ENCODE peak calls at places on chromosome 18, in six cellular contexts. R, J, X, U, Z and K are unnamed samples. For H3K4me1, the result is how much of the 10 kb centered on the place peaks cover.

GRCh38 chr18:47801817-47802216 is 128.6 kb downstream of the SMAD2 start:
- DNase-seq in R (no peak), J (no peak), X (no peak), U (no peak), Z (no peak), K (no peak)

GRCh38 chr18:28132084-28132483 is 44.8 kb downstream of the CDH2 start:
- DNase-seq in R (no peak), J (no peak), X (no peak), U (no peak), Z (no peak), K (no peak)

GRCh38 chr18:79507076-79507545 is 111.4 kb downstream of the NFATC1 start:
- DNase-seq in R (no peak), J (no peak), X (peak), U (peak), Z (peak), K (no peak)

GRCh38 chr18:55856191-55856590 is 268.2 kb upstream of the TCF4 start:
- DNase-seq in R (no peak), J (no peak), X (no peak), U (no peak), Z (no peak), K (no peak)

GRCh38 chr18:5894613-5895299 is 566 bp downstream of the TMEM200C start:
- DNase-seq in R (no peak), J (peak), X (no peak), U (peak), Z (no peak), K (no peak)

GRCh38 chr18:11996190-11996754 is 15.0 kb downstream of the IMPA2 start:
- DNase-seq in R (no peak), J (no peak), X (no peak), U (no peak), Z (peak), K (no peak)

GRCh38 chr18:79584491-79585394 is 94.9 kb upstream of the CTDP1 start:
- DNase-seq in R (no peak), J (no peak), X (no peak), U (no peak), Z (peak), K (no peak)

GRCh38 chr18:23723121-23723520 is 33.9 kb downstream of the LAMA3 start:
- DNase-seq in R (no peak), J (no peak), X (no peak), U (no peak), Z (no peak), K (no peak)

GRCh38 chr18:36249392-36249791 is 48.1 kb upstream of the FHOD3 start:
- DNase-seq in R (no peak), J (no peak), X (no peak), U (no peak), Z (no peak), K (no peak)

GRCh38 chr18:55650363-55650870 is 62.4 kb upstream of the TCF4 start:
- DNase-seq in R (no peak), J (no peak), X (no peak), U (no peak), Z (no peak), K (no peak)

GRCh38 chr18:6056171-6056932 is 161.0 kb upstream of the TMEM200C start:
- DNase-seq in R (no peak), J (peak), X (no peak), U (peak), Z (no peak), K (no peak)

GRCh38 chr18:76522104-76522503 is 27.1 kb upstream of the ZNF516 start:
- DNase-seq in R (no peak), J (peak), X (peak), U (no peak), Z (no peak), K (no peak)

GRCh38 chr18:34514957-34515356 is 195.1 kb upstream of the DTNA start:
- DNase-seq in R (no peak), J (no peak), X (no peak), U (no peak), Z (no peak), K (no peak)

GRCh38 chr18:40006553-40007073 is 1948.4 kb upstream of the PIK3C3 start:
- DNase-seq in R (no peak), J (peak), X (no peak), U (peak), Z (no peak), K (no peak)

GRCh38 chr18:24054130-24054529 is 39.6 kb downstream of the TTC39C start:
- DNase-seq in R (no peak), J (no peak), X (no peak), U (no peak), Z (no peak), K (no peak)

GRCh38 chr18:22057908-22058527 is 111.4 kb upstream of the GATA6 start:
- DNase-seq in R (no peak), J (no peak), X (no peak), U (no peak), Z (no peak), K (no peak)

GRCh38 chr18:62505669-62506494 is 16.9 kb upstream of the ZCCHC2 start:
- DNase-seq in R (no peak), J (no peak), X (no peak), U (no peak), Z (no peak), K (no peak)

GRCh38 chr18:56565596-56566355 is 72.6 kb downstream of the TXNL1 start:
- DNase-seq in R (no peak), J (no peak), X (peak), U (no peak), Z (no peak), K (no peak)

GRCh38 chr18:76348267-76349066 is 146.6 kb downstream of the ZNF516 start:
- DNase-seq in R (no peak), J (peak), X (no peak), U (no peak), Z (no peak), K (no peak)

GRCh38 chr18:38052879-38053590 is 487.4 kb upstream of the CELF4 start:
- DNase-seq in R (no peak), J (no peak), X (no peak), U (no peak), Z (no peak), K (no peak)

GRCh38 chr18:697771-698170 is 14.7 kb downstream of the ENOSF1 start:
- DNase-seq in R (no peak), J (no peak), X (no peak), U (no peak), Z (no peak), K (no peak)

GRCh38 chr18:49447810-49448745 is 12.4 kb downstream of the DYM start:
- DNase-seq in R (no peak), J (peak), X (no peak), U (peak), Z (no peak), K (no peak)

GRCh38 chr18:51537487-51537886 is 340.0 kb upstream of the MEX3C start:
- DNase-seq in R (no peak), J (peak), X (no peak), U (peak), Z (no peak), K (no peak)

GRCh38 chr18:79872423-79872822 is 74.7 kb downstream of the KCNG2 start:
- DNase-seq in R (no peak), J (peak), X (no peak), U (no peak), Z (no peak), K (no peak)

GRCh38 chr18:23927821-23928746 is 86.5 kb upstream of the TTC39C start:
- DNase-seq in R (no peak), J (no peak), X (no peak), U (no peak), Z (no peak), K (no peak)

GRCh38 chr18:12574494-12575185 is 83.3 kb downstream of the SPIRE1 start:
- DNase-seq in R (no peak), J (no peak), X (no peak), U (no peak), Z (no peak), K (no peak)

GRCh38 chr18:42931501-42931900 is 184.0 kb downstream of the RIT2 start:
- DNase-seq in R (no peak), J (no peak), X (no peak), U (no peak), Z (no peak), K (no peak)

GRCh38 chr18:39871976-39872375 is 2083.1 kb upstream of the PIK3C3 start:
- DNase-seq in R (no peak), J (no peak), X (no peak), U (no peak), Z (no peak), K (no peak)

GRCh38 chr18:23968638-23969037 is 45.9 kb upstream of the TTC39C start:
- DNase-seq in R (no peak), J (no peak), X (no peak), U (no peak), Z (no peak), K (no peak)

GRCh38 chr18:48928787-48929186 is 22.0 kb downstream of the SMAD7 start:
- DNase-seq in R (no peak), J (peak), X (no peak), U (no peak), Z (peak), K (peak)

DNA sequence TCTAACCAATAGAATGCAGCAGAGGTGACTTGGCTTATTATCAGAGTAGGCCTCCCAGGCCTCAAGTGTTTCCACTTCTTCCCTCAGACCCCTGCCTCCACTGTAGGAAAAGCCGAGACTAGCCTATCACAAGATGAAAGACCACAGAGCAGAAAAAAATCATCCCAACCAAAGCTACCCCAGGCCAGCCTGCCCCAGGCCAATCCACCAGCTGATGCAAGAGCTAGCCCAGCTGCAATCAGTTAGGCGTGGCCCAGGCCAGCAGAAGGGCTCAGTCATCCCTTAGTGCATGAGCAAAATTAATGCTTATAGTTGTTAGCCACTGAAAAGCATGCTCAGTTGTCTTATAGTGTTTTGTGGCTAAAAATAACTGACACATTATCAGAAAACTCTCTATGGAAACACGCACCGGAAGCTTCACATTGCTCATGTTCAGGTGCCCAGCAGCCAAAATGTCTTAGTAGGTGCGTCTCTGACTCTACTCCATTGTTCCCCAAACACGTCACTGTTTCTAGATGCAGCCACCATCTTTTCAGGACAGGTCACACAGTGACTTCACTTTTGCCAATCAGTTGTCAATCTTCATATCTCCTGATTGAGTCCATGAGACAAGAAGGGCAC is 463.9 kb downstream of the FBXO15 start:
- DNase-seq in R (no peak), J (no peak), X (no peak), U (no peak), Z (no peak), K (no peak)
- H3K4me1 ChIP-seq in R (under half), J (under half), X (under half), U (under half), Z (under half), K (under half)

DNA sequence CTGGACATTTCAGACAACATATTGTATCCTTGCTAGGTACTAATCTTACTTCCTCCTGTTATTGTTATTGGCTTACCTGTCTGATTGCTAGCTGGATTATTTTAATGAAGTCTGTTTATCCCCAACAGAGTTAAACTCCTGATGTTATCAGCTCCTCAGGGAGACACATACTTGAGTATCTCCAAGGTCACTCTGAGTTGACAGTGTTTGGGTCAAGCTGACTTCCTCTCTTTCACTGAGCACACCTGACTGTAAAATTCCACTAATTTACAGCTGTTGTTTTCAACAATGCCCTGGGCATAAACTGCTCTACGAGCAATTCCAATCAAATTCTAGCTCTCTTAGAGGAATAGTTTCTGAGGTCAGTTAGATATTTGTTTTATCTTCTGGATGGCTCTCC is 9.6 kb downstream of the HAUS1 start:
- DNase-seq in R (no peak), J (no peak), X (no peak), U (no peak), Z (no peak), K (no peak)
- H3K4me1 ChIP-seq in R (under half), J (under half), X (under half), U (under half), Z (under half), K (under half)

DNA sequence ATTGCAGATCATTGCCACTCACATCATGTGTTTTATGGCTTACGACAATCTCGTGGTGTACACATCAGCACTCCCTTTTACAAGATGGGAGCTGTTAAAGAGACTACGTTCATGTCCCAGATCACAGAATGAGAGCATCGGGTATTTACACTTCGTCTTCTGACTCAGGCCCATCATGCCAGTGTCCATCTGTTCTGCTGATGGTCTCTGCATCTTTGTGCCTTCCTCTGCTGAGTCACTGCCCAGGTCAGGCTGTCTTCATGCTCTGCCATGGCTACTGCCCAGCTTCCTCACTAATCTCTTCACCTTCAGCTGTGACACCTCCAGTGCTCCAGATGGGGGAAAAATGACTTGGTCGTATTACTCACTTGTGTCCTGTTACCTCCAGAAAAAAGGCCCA is 334.3 kb downstream of the SOCS6 start:
- DNase-seq in R (no peak), J (no peak), X (no peak), U (no peak), Z (no peak), K (no peak)
- H3K4me1 ChIP-seq in R (under half), J (under half), X (under half), U (under half), Z (under half), K (under half)

DNA sequence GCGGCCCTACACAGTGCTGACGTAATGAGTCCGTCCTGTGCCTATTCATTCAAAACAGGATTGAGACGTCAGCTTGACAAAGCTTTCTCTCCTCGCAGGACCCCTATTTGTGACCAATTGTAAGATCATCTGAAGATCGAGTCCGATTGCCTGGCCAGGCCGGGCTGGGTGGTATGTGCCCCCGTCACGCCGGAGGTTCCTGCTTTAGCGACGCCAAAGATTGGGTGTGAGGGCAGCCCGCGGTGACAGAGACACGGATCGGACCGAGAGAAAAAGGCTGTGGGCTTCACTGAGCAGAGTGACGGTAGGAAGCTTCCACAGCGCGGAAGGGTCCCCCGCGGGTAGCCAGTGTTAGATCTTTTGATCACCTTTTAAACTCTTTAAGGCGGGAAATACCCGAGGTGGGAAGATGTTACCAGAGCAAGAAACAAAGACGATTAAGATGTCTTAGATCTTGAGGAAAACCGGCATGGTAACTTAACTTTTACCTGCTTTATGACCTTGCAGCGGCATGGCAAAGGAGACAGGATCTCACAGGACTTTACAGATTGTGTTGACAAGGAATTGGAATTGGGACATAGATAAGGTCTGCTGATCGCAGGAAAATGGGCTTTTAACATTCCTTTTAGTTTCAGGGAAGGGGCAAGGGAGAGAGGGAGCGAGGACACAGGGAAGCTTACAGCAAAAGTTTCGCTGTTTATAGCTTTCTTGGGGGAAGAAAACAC is 220.0 kb downstream of the METTL4 start:
- DNase-seq in R (no peak), J (no peak), X (no peak), U (no peak), Z (no peak), K (no peak)
- H3K4me1 ChIP-seq in R (under half), J (under half), X (under half), U (under half), Z (under half), K (under half)

GRCh38 chr18:3440340-3440739 is 9.6 kb upstream of the TGIF1 start:
- DNase-seq in R (no peak), J (no peak), X (no peak), U (no peak), Z (no peak), K (no peak)

GRCh38 chr18:3429121-3429520 is 20.9 kb upstream of the TGIF1 start:
- DNase-seq in R (no peak), J (no peak), X (no peak), U (no peak), Z (no peak), K (no peak)

GRCh38 chr18:3434685-3435084 is 15.3 kb upstream of the TGIF1 start:
- DNase-seq in R (no peak), J (no peak), X (no peak), U (no peak), Z (no peak), K (no peak)
- H3K4me1 ChIP-seq in R (under half), J (under half), X (under half), U (under half), Z (under half), K (under half)

GRCh38 chr18:59631583-59632181 is 65.5 kb downstream of the CCBE1 start:
- DNase-seq in R (no peak), J (peak), X (no peak), U (peak), Z (no peak), K (no peak)

GRCh38 chr18:59634096-59634495 is 63.1 kb downstream of the CCBE1 start:
- DNase-seq in R (no peak), J (peak), X (no peak), U (no peak), Z (no peak), K (no peak)

GRCh38 chr18:59628995-59629394 is 68.2 kb downstream of the CCBE1 start:
- DNase-seq in R (no peak), J (no peak), X (no peak), U (no peak), Z (no peak), K (no peak)

GRCh38 chr18:59627414-59627813 is 69.8 kb downstream of the CCBE1 start:
- DNase-seq in R (no peak), J (no peak), X (no peak), U (no peak), Z (no peak), K (no peak)

GRCh38 chr18:59629894-59630293 is 67.3 kb downstream of the CCBE1 start:
- DNase-seq in R (no peak), J (no peak), X (peak), U (no peak), Z (no peak), K (no peak)
- H3K4me1 ChIP-seq in R (under half), J (under half), X (under half), U (under half), Z (under half), K (under half)

GRCh38 chr18:9614401-9615279 is at the start of gene PPP4R1:
- DNase-seq in R (peak), J (peak), X (peak), U (peak), Z (peak), K (peak)

GRCh38 chr18:9613550-9614400 is 584 bp downstream of the PPP4R1 start:
- DNase-seq in R (no peak), J (peak), X (peak), U (peak), Z (peak), K (no peak)

GRCh38 chr18:9615280-9615797 is 980 bp upstream of the PPP4R1 start:
- DNase-seq in R (no peak), J (no peak), X (no peak), U (no peak), Z (no peak), K (no peak)

GRCh38 chr18:9612215-9612830 is 2.0 kb downstream of the PPP4R1 start:
- DNase-seq in R (no peak), J (peak), X (no peak), U (peak), Z (no peak), K (no peak)

DNA sequence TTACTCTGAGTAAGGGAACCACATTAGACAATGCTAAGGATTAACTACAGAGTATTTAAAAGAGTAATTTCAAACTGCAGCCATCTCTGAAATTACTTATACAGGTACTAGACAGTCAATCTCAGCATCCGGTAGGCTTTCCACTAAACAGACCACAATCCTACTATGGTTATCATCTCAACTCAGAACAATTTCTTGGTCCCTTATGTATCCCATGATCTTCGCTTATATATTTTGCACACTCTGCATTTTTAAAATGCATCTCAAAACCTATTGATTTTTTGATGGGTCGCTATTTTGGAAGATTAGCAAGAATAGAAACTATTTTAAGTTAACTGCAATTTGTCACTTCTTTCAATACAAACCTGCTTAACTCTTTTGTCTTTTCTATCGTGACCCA is 1.4 kb downstream of the PPP4R1 start:
- DNase-seq in R (no peak), J (no peak), X (no peak), U (no peak), Z (no peak), K (no peak)
- H3K4me1 ChIP-seq in R (under half), J (under half), X (under half), U (under half), Z (half or more), K (under half)

GRCh38 chr18:44182363-44182762 is 498.3 kb upstream of the SETBP1 start:
- DNase-seq in R (no peak), J (peak), X (no peak), U (no peak), Z (no peak), K (no peak)

GRCh38 chr18:44185981-44186380 is 494.7 kb upstream of the SETBP1 start:
- DNase-seq in R (no peak), J (no peak), X (no peak), U (no peak), Z (no peak), K (no peak)

GRCh38 chr18:44181951-44182350 is 498.7 kb upstream of the SETBP1 start:
- DNase-seq in R (no peak), J (no peak), X (no peak), U (no peak), Z (no peak), K (no peak)

DNA sequence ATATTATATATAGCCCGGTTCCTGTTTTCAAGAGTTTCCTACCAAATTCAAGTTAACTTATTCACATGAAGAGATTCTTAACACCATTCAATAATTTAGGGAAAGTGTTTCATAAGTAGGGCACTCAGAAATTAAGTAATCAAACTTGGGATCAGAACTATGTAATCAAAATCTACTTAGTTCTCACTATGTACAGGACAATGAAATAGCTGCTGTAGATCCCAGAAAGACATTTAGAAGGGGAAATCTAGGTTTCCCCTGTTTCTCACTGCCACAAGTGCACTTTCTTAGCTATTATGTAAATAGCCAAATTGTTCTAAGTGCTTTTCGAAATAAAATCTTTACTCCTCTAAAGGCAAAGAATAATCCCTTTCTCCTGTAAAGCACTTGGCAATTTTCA is 493.6 kb upstream of the SETBP1 start:
- DNase-seq in R (no peak), J (no peak), X (no peak), U (no peak), Z (no peak), K (no peak)
- H3K4me1 ChIP-seq in R (under half), J (under half), X (under half), U (under half), Z (under half), K (under half)